ENCODE peak calls at places on chromosomes 11 and 22, in nine cellular contexts. H is nucleus accumbens; F is head of caudate nucleus; N is brain pericyte; G is stimulated activated CD4-positive, alpha-beta T cell treated with anti-CD3 and anti-CD28 coated beads, TNF-alpha, amount 100 ng/mL, for 24 hours; V is AML-193; A is activated CD4-positive, alpha-beta T cell treated with anti-CD3 and anti-CD28 coated beads, Interleukin-2, amount 50 U/mL, for 1 hour; S is WTC11; T is T follicular helper cell. I is an unnamed sample.

GRCh38 chr11:130457909-130458729 is 9.7 kb downstream of the ADAMTS15 start:
- DNase-seq in H (no peak), F (no peak), N (no peak), G (no peak), V (no peak), A (no peak), S (no peak), T (no peak), I (no peak)

GRCh38 chr22:34866501-34867171 is 199.3 kb upstream of the ISX start:
- DNase-seq in H (no peak), F (no peak), N (no peak), G (no peak), V (no peak), A (no peak), S (no peak), T (no peak), I (no peak)

GRCh38 chr22:24803064-24803542 is 2.9 kb upstream of the SGSM1 start:
- DNase-seq in H (no peak), F (peak; percentile 71), N (no peak), G (peak; percentile 59), V (peak; percentile 1), A (peak; percentile 65), S (peak; percentile 94), T (peak; percentile 50), I (peak; percentile 36)

GRCh38 chr11:100675115-100675650 is 11.9 kb upstream of the ARHGAP42 start:
- DNase-seq in H (no peak), F (no peak), N (no peak), G (no peak), V (no peak), A (no peak), S (no peak), T (no peak), I (no peak)

GRCh38 chr11:122107045-122107444 is 9.0 kb downstream of the BLID start:
- DNase-seq in H (no peak), F (no peak), N (no peak), G (no peak), V (no peak), A (no peak), S (no peak), T (no peak), I (no peak)

GRCh38 chr11:73478737-73479347 is 102.6 kb downstream of the RELT start:
- DNase-seq in H (no peak), F (peak; percentile 20), N (no peak), G (no peak), V (peak; percentile 32), A (no peak), S (peak; percentile 28), T (no peak), I (peak; percentile 44)

GRCh38 chr11:76629133-76629852 is 41.3 kb downstream of the LRRC32 start:
- DNase-seq in H (no peak), F (peak; percentile 9), N (no peak), G (peak; percentile 30), V (peak; percentile 70), A (no peak), S (no peak), T (no peak), I (peak; percentile 86)

GRCh38 chr11:72609045-72609444 is 65.2 kb downstream of the PDE2A start:
- DNase-seq in H (no peak), F (no peak), N (no peak), G (no peak), V (peak; percentile 43), A (no peak), S (no peak), T (no peak), I (peak; percentile 70)

GRCh38 chr11:69573751-69574382 is 67.1 kb upstream of the CCND1 start:
- DNase-seq in H (no peak), F (no peak), N (no peak), G (no peak), V (no peak), A (no peak), S (no peak), T (no peak), I (no peak)

GRCh38 chr22:30422481-30423295 is 2.9 kb upstream of the MTFP1 start:
- DNase-seq in H (peak; percentile 46), F (peak; percentile 76), N (peak; percentile 89), G (peak; percentile 54), V (no peak), A (peak; percentile 28), S (peak; percentile 46), T (no peak), I (peak; percentile 74)

GRCh38 chr11:128585498-128586238 is 1.7 kb downstream of the ETS1 start:
- DNase-seq in H (no peak), F (no peak), N (no peak), G (no peak), V (no peak), A (no peak), S (no peak), T (no peak), I (no peak)

GRCh38 chr22:22702159-22702873 is 57.9 kb downstream of the GGTLC2 start:
- DNase-seq in H (no peak), F (no peak), N (no peak), G (no peak), V (no peak), A (no peak), S (peak; percentile 61), T (no peak), I (peak; percentile 12)

GRCh38 chr11:112968988-112969714 is 7.9 kb downstream of the NCAM1 start:
- DNase-seq in H (no peak), F (no peak), N (no peak), G (no peak), V (peak; percentile 15), A (no peak), S (no peak), T (no peak), I (peak; percentile 81)

GRCh38 chr11:44978961-44979331 is 28.3 kb upstream of the TP53I11 start:
- DNase-seq in H (no peak), F (no peak), N (no peak), G (no peak), V (no peak), A (no peak), S (no peak), T (no peak), I (no peak)

GRCh38 chr11:95720219-95720618 is 69.4 kb downstream of the FAM76B start:
- DNase-seq in H (no peak), F (no peak), N (no peak), G (no peak), V (no peak), A (no peak), S (no peak), T (no peak), I (no peak)

GRCh38 chr11:66318576-66318970 is 1.7 kb upstream of the CD248 start:
- DNase-seq in H (no peak), F (no peak), N (no peak), G (no peak), V (no peak), A (no peak), S (no peak), T (no peak), I (no peak)